ENCODE peak calls at places on chromosome X, in six cellular contexts. One of them, this sample, is unnamed.

GRCh38 chrX:19791562-19791961 is 95.8 kb downstream of the SH3KBP1 start:
- DNase-seq in thyroid gland: no peak
- DNase-seq in right lobe of liver: no peak
- DNase-seq in lung: no peak
- DNase-seq in GM23338: no peak
- DNase-seq in pancreas: no peak
- DNase-seq in this sample: no peak

GRCh38 chrX:39513836-39514235 is 583.9 kb downstream of the BCOR start:
- DNase-seq in lung: no peak
- DNase-seq in right lobe of liver: no peak
- DNase-seq in GM23338: no peak
- DNase-seq in thyroid gland: no peak
- DNase-seq in pancreas: no peak
- DNase-seq in this sample: no peak

GRCh38 chrX:44216171-44216570 is 127.3 kb downstream of the EFHC2 start:
- DNase-seq in thyroid gland: no peak
- DNase-seq in right lobe of liver: no peak
- DNase-seq in lung: no peak
- DNase-seq in pancreas: no peak
- DNase-seq in GM23338: no peak
- DNase-seq in this sample: no peak

GRCh38 chrX:150506020-150506419 is 62.4 kb upstream of the MTM1 start:
- DNase-seq in lung: no peak
- DNase-seq in thyroid gland: no peak
- DNase-seq in right lobe of liver: no peak
- DNase-seq in pancreas: no peak
- DNase-seq in GM23338: no peak
- DNase-seq in this sample: no peak

GRCh38 chrX:105273326-105273725 is 52.8 kb upstream of the TEX13A start:
- DNase-seq in GM23338: peak; percentile 1
- DNase-seq in pancreas: no peak
- DNase-seq in thyroid gland: no peak
- DNase-seq in right lobe of liver: no peak
- DNase-seq in lung: no peak
- DNase-seq in this sample: no peak

GRCh38 chrX:115957862-115958490 is 212.6 kb upstream of the AGTR2 start:
- DNase-seq in lung: no peak
- DNase-seq in thyroid gland: no peak
- DNase-seq in pancreas: peak; percentile 56
- DNase-seq in GM23338: peak; percentile 51
- DNase-seq in right lobe of liver: no peak
- DNase-seq in this sample: no peak

GRCh38 chrX:10106801-10107200 is 50.0 kb upstream of the CLCN4 start:
- DNase-seq in lung: no peak
- DNase-seq in pancreas: no peak
- DNase-seq in GM23338: no peak
- DNase-seq in right lobe of liver: no peak
- DNase-seq in thyroid gland: no peak
- DNase-seq in this sample: no peak

GRCh38 chrX:68897546-68897945 is 68.7 kb downstream of the EFNB1 start:
- DNase-seq in pancreas: no peak
- DNase-seq in thyroid gland: no peak
- DNase-seq in GM23338: no peak
- DNase-seq in right lobe of liver: no peak
- DNase-seq in lung: no peak
- DNase-seq in this sample: no peak

GRCh38 chrX:13891367-13892146 is 74.7 kb upstream of the GPM6B start:
- DNase-seq in thyroid gland: peak; percentile 2
- DNase-seq in lung: no peak
- DNase-seq in GM23338: no peak
- DNase-seq in right lobe of liver: no peak
- DNase-seq in pancreas: no peak
- DNase-seq in this sample: no peak

GRCh38 chrX:150887906-150888465 is 10.5 kb downstream of the CD99L2 start:
- DNase-seq in pancreas: no peak
- DNase-seq in right lobe of liver: no peak
- DNase-seq in GM23338: no peak
- DNase-seq in thyroid gland: no peak
- DNase-seq in lung: no peak
- DNase-seq in this sample: no peak

GRCh38 chrX:75623535-75623934 is 100.7 kb upstream of the ZDHHC15 start:
- DNase-seq in pancreas: no peak
- DNase-seq in right lobe of liver: no peak
- DNase-seq in thyroid gland: no peak
- DNase-seq in lung: no peak
- DNase-seq in GM23338: peak; percentile 49
- DNase-seq in this sample: no peak
- TF ChIP-seq CTCF in pancreas: no peak
- TF ChIP-seq CTCF in right lobe of liver: no peak
- TF ChIP-seq CTCF in thyroid gland: no peak
- TF ChIP-seq CTCF in lung: no peak
- TF ChIP-seq CTCF in GM23338: peak; percentile 42
- TF ChIP-seq CTCF in this sample: no peak

GRCh38 chrX:3697701-3698279 is 15.7 kb downstream of the PRKX start:
- DNase-seq in GM23338: no peak
- DNase-seq in right lobe of liver: no peak
- DNase-seq in lung: no peak
- DNase-seq in thyroid gland: peak; percentile 93
- DNase-seq in pancreas: peak; percentile 27
- DNase-seq in this sample: peak; percentile 30

GRCh38 chrX:3699841-3700381 is 13.5 kb downstream of the PRKX start:
- DNase-seq in thyroid gland: no peak
- DNase-seq in right lobe of liver: no peak
- DNase-seq in pancreas: no peak
- DNase-seq in GM23338: no peak
- DNase-seq in lung: no peak
- DNase-seq in this sample: no peak

DNA sequence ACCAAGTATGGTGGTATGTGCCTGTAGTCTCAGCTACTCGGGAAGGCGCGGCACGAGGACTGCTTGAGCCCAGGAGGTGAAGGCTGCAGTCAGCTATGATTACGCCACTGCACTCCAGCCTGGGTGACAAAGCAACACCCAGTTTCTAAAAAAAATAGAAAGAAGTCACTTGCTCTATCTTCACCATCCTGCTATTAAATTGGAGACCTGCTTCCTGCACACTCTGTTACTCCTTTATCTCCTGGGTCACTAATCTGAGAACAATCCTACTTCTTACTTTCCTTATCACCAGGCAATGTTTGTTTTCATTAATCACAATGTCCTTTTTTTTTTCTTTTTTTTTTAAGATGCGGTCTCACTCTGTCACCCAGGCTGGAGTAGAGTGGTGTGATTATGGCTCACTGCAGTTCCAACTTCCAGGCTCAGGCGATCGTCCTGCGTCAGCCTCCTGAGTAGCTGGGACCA is 16.2 kb downstream of the PRKX start:
- DNase-seq in thyroid gland: peak; percentile 83
- DNase-seq in GM23338: no peak
- DNase-seq in lung: no peak
- DNase-seq in pancreas: peak; percentile 18
- DNase-seq in right lobe of liver: no peak
- DNase-seq in this sample: no peak
- H3K4me1 ChIP-seq in thyroid gland: peaks cover 39% of the 10 kb centered on the region
- H3K4me1 ChIP-seq in GM23338: peaks cover 6% of the 10 kb centered on the region
- H3K4me1 ChIP-seq in lung: peaks cover 3% of the 10 kb centered on the region
- H3K4me1 ChIP-seq in pancreas: no peaks in the 10 kb centered on the region
- H3K4me1 ChIP-seq in right lobe of liver: no peaks in the 10 kb centered on the region
- H3K4me1 ChIP-seq in this sample: no peaks in the 10 kb centered on the region

DNA sequence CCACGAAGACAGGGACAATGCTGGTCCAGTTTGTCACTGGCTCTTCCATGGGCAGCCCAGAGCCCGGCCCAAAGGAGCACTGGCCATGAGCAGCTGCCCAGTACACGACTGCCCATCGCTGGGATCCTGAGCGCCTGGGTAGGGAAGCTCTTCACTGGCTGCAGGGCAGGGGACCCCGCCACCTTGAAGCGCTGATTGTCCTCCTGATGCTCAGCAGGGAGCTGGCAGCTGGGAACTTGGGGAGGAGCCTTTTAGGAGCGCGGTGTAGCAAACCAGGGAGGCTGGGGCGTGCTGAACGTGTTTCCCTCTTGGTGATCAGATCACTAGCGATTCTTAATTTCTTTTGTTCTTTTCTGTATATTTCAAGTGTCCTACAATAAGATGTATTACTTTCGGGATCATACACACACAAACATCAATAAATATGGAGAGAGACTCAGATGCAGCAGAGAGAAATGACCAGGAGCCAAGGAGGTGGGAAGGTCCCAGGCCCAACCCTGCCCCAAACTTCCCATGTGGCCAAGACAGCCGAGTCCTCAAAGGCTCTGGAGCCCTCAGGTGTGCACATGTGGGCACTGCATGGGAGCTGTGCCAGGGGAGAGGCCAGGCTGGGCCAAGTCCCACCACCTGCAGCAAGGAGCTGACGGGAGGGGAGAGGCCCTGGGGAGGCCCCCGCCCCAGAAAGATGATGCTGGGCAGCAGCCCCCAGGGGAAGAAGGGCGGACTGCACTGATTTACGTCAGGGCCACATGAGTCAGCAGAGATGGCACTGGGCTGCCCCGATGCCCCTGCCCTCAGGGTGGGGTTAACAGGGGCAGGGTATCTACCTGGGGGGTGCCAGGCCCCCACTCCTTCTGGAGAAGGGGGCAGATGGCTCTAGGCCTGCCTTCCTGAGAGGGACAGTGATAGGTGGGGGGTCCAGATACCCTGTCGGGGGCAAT is 1.6 kb downstream of the L1CAM start:
- DNase-seq in GM23338: peak; percentile 46
- DNase-seq in lung: no peak
- DNase-seq in pancreas: no peak
- DNase-seq in thyroid gland: no peak
- DNase-seq in right lobe of liver: no peak
- DNase-seq in this sample: no peak
- TF ChIP-seq CTCF in GM23338: peak; percentile 33
- TF ChIP-seq CTCF in lung: no peak
- TF ChIP-seq CTCF in pancreas: no peak
- TF ChIP-seq CTCF in thyroid gland: no peak
- TF ChIP-seq CTCF in right lobe of liver: no peak
- TF ChIP-seq CTCF in this sample: no peak

DNA sequence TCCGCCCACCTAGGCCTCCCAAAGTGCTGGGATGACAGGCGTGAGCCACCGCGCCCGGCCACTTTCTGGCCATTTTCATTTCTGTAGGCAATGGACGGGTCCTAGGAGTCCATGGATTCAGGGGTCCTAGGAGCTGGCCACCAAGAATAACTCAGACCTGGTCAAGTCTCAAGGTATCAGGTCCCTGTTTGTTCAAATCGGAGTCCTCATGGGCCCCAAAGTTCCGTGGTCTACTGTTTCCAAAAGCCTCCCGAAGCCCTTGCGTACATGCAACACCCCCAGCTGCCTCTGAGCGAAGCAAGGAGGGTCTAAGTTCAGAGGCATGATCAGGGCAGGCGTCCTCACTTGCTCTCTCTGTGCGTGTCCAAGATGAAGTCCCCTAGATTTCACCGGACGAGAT is 30.1 kb downstream of the P2RY8 start:
- DNase-seq in thyroid gland: no peak
- DNase-seq in lung: no peak
- DNase-seq in GM23338: no peak
- DNase-seq in right lobe of liver: peak; percentile 36
- DNase-seq in pancreas: no peak
- DNase-seq in this sample: no peak
- H3K4me1 ChIP-seq in thyroid gland: no peaks in the 10 kb centered on the region
- H3K4me1 ChIP-seq in lung: peaks cover 5% of the 10 kb centered on the region
- H3K4me1 ChIP-seq in GM23338: no peaks in the 10 kb centered on the region
- H3K4me1 ChIP-seq in right lobe of liver: no peaks in the 10 kb centered on the region
- H3K4me1 ChIP-seq in pancreas: no peaks in the 10 kb centered on the region
- H3K4me1 ChIP-seq in this sample: no peaks in the 10 kb centered on the region

DNA sequence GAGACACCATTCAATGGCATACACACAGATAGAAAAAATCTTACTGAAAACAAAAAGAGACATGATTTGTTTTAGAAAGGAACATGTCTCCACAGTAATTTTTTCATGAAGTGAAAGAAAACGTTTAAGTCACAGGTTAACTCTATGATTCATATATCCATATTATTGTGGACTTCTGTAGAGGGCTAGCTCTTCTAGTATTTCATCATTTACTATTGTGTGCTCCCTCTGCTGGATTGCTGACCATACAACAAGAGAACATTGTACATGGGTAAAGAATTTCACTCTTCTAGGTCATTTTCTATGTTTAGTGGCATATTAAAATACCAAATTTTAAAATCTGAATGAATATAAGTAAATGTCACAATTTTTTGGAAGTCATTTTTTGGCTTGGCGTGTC is 91.8 kb upstream of the POU3F4 start:
- DNase-seq in thyroid gland: no peak
- DNase-seq in GM23338: peak; percentile 1
- DNase-seq in pancreas: no peak
- DNase-seq in lung: no peak
- DNase-seq in right lobe of liver: no peak
- DNase-seq in this sample: no peak
- TF ChIP-seq CTCF in thyroid gland: no peak
- TF ChIP-seq CTCF in GM23338: peak; percentile 37
- TF ChIP-seq CTCF in pancreas: peak; percentile 18
- TF ChIP-seq CTCF in lung: no peak
- TF ChIP-seq CTCF in right lobe of liver: peak; percentile 57
- TF ChIP-seq CTCF in this sample: peak; percentile 11

GRCh38 chrX:103155201-103155600 is 59.7 kb upstream of the BEX4 start:
- DNase-seq in lung: no peak
- DNase-seq in thyroid gland: no peak
- DNase-seq in GM23338: no peak
- DNase-seq in pancreas: no peak
- DNase-seq in right lobe of liver: no peak
- DNase-seq in this sample: no peak

GRCh38 chrX:103153661-103154060 is 60.7 kb upstream of the NXF3 start:
- DNase-seq in GM23338: no peak
- DNase-seq in thyroid gland: no peak
- DNase-seq in pancreas: no peak
- DNase-seq in lung: no peak
- DNase-seq in right lobe of liver: no peak
- DNase-seq in this sample: no peak

GRCh38 chrX:103157511-103158316 is 57.2 kb upstream of the BEX4 start:
- DNase-seq in pancreas: peak; percentile 49
- DNase-seq in GM23338: peak; percentile 38
- DNase-seq in lung: no peak
- DNase-seq in right lobe of liver: peak; percentile 40
- DNase-seq in thyroid gland: peak; percentile 3
- DNase-seq in this sample: no peak

DNA sequence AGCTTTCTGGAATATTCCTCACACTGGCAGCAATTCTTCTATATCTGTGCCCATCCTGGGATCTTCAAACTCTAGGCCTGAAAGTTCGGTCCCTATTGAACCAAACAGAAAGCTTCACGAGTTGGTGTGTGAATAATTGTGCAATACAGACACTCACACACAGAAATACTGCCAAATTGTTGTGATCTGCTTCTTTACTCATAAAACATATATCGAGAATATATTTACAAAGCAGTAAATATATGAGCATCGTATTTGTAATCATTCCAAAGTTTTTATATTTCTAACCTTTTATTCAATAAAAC is 56.6 kb upstream of the BEX4 start:
- DNase-seq in thyroid gland: no peak
- DNase-seq in right lobe of liver: no peak
- DNase-seq in lung: no peak
- DNase-seq in pancreas: no peak
- DNase-seq in GM23338: no peak
- DNase-seq in this sample: no peak
- H3K4me1 ChIP-seq in thyroid gland: no peaks in the 10 kb centered on the region
- H3K4me1 ChIP-seq in right lobe of liver: no peaks in the 10 kb centered on the region
- H3K4me1 ChIP-seq in lung: no peaks in the 10 kb centered on the region
- H3K4me1 ChIP-seq in pancreas: no peaks in the 10 kb centered on the region
- H3K4me1 ChIP-seq in GM23338: no peaks in the 10 kb centered on the region
- H3K4me1 ChIP-seq in this sample: no peaks in the 10 kb centered on the region

GRCh38 chrX:30246769-30247489 is at the start of gene MAGEB1:
- DNase-seq in pancreas: no peak
- DNase-seq in GM23338: peak; percentile 81
- DNase-seq in thyroid gland: no peak
- DNase-seq in right lobe of liver: no peak
- DNase-seq in lung: no peak
- DNase-seq in this sample: no peak
- TF ChIP-seq CTCF in pancreas: no peak
- TF ChIP-seq CTCF in GM23338: peak; percentile 38
- TF ChIP-seq CTCF in thyroid gland: no peak
- TF ChIP-seq CTCF in right lobe of liver: no peak
- TF ChIP-seq CTCF in lung: no peak
- TF ChIP-seq CTCF in this sample: no peak

GRCh38 chrX:133983243-133983973 is 2.0 kb downstream of the GPC3 start:
- DNase-seq in GM23338: peak; percentile 5
- DNase-seq in lung: no peak
- DNase-seq in thyroid gland: no peak
- DNase-seq in pancreas: no peak
- DNase-seq in right lobe of liver: no peak
- DNase-seq in this sample: no peak
- H3K4me1 ChIP-seq in GM23338: peaks cover 44% of the 10 kb centered on the region
- H3K4me1 ChIP-seq in lung: peaks cover 5% of the 10 kb centered on the region
- H3K4me1 ChIP-seq in thyroid gland: no peaks in the 10 kb centered on the region
- H3K4me1 ChIP-seq in pancreas: no peaks in the 10 kb centered on the region
- H3K4me1 ChIP-seq in right lobe of liver: no peaks in the 10 kb centered on the region
- H3K4me1 ChIP-seq in this sample: no peaks in the 10 kb centered on the region